ENCODE peak calls at places on chromosomes 12 and 14, in six cellular contexts. F, J, Y, K, Z and B are unnamed samples.

GRCh38 chr14:44897041-44897843 is 64.5 kb downstream of the KLHL28 start:
- DNase-seq in Z (peak; percentile 99), J (peak; percentile 99), Y (peak; percentile 99), K (peak; percentile 98), F (peak; percentile 99), B (peak; percentile 98)

GRCh38 chr14:101889898-101890297 is 74.5 kb upstream of the DYNC1H1 start:
- DNase-seq in Z (no peak), Y (no peak), F (no peak), K (no peak), J (no peak), B (no peak)

GRCh38 chr12:108306014-108306501 is 33.1 kb downstream of the CMKLR1 start:
- DNase-seq in Z (no peak), K (peak; percentile 28), J (no peak), F (peak; percentile 53), Y (no peak), B (no peak)

GRCh38 chr14:104384776-104385071 is 194.8 kb upstream of the C14orf180 start:
- DNase-seq in J (peak; percentile 11), K (no peak), Z (no peak), Y (no peak), F (no peak), B (no peak)

GRCh38 chr12:116691205-116691604 is 46.7 kb downstream of the SPRING1 start:
- DNase-seq in Y (no peak), Z (no peak), J (no peak), F (no peak), K (no peak), B (no peak)

GRCh38 chr12:6285063-6285477 is 25.4 kb upstream of the PLEKHG6 start:
- DNase-seq in Y (no peak), F (peak; percentile 38), Z (peak; percentile 67), K (peak; percentile 74), J (no peak), B (peak; percentile 78)

GRCh38 chr12:53380797-53381738 is 1.1 kb downstream of the SP1 start:
- DNase-seq in F (peak; percentile 35), Y (no peak), Z (no peak), J (no peak), K (no peak), B (no peak)

GRCh38 chr12:92859650-92860386 is 69.3 kb downstream of the EEA1 start:
- DNase-seq in K (no peak), F (no peak), Z (no peak), J (no peak), Y (no peak), B (no peak)

GRCh38 chr12:12079291-12079690 is 8.6 kb downstream of the BCL2L14 start:
- DNase-seq in J (no peak), Y (no peak), F (peak; percentile 51), Z (no peak), K (no peak), B (no peak)

GRCh38 chr12:45350861-45351260 is 135.0 kb downstream of the ANO6 start:
- DNase-seq in F (no peak), Y (no peak), K (no peak), Z (no peak), J (no peak), B (no peak)

DNA sequence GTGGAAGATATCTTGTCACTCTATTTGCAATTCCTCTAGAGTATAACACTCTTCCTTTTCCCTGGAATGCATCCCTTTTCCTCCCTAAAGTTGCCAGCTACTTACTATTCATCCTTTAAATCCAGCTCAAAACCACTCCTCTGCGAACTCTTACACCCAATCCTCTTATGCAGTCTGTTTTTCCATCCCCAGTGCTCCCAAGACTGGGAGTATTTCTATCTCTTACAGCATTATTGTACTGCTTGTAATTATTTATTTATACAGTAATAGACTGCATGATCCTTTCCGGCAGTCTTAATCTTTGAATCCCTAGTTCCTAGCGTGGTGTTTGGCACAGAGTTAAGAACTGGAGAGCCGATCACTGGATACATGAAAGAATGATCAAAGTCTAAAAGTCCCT is 2.9 kb upstream of the SRGAP1 start:
- DNase-seq in Z (no peak), F (no peak), J (no peak), K (no peak), Y (no peak), B (no peak)
- H3K27ac ChIP-seq in Z (no peak overlapping the region), F (no peak overlapping the region), J (no peak overlapping the region), K (no peak overlapping the region), Y (no peak overlapping the region), B (no peak overlapping the region)

DNA sequence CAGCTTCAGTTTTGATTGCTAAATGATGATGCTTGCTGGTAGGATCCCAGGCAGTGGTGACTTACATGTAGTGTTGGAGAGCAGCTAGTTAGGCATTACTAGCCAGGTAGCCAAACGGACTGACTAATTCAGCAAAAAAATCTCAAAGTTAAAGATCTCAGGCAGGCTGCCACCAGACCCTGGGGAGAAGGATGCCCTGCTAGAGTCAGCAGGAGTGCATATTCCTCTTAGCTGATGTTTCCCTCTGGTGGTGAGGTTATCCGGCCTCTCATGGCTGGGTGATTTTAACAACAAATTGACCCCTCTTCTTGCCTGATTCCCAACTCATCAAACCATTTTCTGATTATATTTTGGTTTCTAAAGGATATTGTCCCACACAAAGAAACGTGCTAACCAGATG is 2.8 kb downstream of the EFS start:
- DNase-seq in K (no peak), Y (no peak), F (no peak), Z (no peak), J (no peak), B (no peak)
- TF ChIP-seq CTCF in K (no peak), Y (peak; percentile 15), F (peak; percentile 51), Z (no peak), J (no peak), B (no peak)

GRCh38 chr14:61478971-61479473 is 157.6 kb downstream of the PRKCH start:
- DNase-seq in Z (peak; percentile 27), K (no peak), Y (no peak), F (no peak), J (no peak), B (no peak)
- H3K27ac ChIP-seq in Z (peak overlapping the region; percentile 84), K (peak overlapping the region; percentile 82), Y (peak overlapping the region; percentile 90), F (no peak overlapping the region), J (peak overlapping the region; percentile 88), B (peak overlapping the region; percentile 72)

DNA sequence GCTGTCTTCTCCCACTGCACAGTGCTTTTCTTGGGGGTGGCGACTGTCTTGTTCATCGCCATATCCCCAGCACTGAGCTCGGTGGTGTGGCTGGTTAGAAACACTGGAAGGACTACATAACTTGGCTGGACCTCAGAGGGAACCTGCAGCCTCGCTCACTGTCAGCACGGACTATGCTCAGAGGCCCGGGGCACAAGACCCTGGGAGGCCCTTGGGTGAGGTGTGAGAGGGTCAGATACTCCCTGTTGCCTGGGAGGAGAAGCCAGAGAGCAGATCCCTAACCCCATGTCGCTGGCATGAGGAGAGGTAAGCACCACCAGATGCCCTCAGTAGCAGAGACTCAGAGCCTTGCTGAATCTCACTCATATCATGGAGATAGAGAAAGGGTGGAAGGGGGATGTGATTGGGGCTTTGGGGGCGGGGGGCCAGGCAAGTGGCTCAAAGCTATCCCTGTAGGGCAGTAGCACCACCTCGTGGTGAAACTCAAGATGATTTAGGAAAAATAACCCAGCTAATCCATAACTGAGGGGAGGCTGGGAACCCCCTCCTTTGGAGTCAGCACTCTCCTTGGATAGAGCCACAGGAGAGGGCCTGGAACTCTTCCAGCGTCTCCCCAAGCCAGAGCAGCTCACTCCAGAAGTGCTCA is 18.7 kb upstream of the HDAC7 start:
- DNase-seq in Y (no peak), J (no peak), F (peak; percentile 18), K (no peak), Z (peak; percentile 39), B (peak; percentile 44)
- TF ChIP-seq CTCF in Y (peak; percentile 75), J (peak; percentile 80), F (peak; percentile 64), K (peak; percentile 77), Z (peak; percentile 37), B (peak; percentile 43)

GRCh38 chr12:58757422-58757821 is 162.9 kb downstream of the LRIG3 start:
- DNase-seq in K (no peak), J (no peak), F (peak; percentile 95), Z (no peak), Y (no peak), B (no peak)
- H3K27ac ChIP-seq in K (no peak overlapping the region), J (no peak overlapping the region), F (peak overlapping the region; percentile 91), Z (no peak overlapping the region), Y (no peak overlapping the region), B (no peak overlapping the region)

DNA sequence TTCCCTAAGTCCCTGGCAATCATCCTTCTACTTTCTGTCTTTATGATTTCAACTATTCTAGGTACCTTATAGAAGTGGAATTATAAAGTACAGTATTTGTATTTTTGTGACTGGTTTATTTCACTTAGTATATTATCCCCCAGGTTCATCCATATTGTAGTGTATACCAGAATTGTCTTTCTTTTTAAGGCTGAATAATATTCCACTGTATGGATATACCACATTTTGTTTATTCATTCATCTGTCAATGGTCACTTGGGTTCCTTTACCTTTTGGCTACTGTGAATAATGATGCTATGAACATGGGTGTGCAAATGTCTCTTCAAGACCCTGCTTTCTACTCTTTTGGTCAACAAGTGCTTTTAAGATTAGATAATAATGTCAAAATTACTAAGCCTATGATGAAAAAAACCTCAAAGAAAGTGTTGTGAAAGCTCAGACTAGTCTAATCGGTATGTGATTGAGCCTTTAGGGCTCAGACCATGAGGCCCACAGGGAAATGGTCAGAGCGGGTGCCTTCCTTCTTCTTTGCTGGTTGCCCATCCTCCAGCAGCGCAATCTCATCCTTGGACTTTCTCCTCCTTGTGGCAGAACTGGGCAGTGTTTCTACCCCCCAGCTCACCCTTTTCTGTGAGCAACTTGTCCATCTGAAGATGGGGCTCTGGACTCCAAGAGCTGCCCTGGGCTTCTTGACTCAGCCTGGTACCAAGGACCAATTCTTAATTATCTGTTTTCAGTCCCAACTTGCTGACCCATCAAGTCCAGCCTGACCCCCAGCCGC is 105.4 kb downstream of the TTC8 start:
- DNase-seq in K (no peak), Y (no peak), J (no peak), F (no peak), Z (no peak), B (no peak)
- TF ChIP-seq CTCF in K (no peak), Y (no peak), J (no peak), F (peak; percentile 49), Z (no peak), B (no peak)

DNA sequence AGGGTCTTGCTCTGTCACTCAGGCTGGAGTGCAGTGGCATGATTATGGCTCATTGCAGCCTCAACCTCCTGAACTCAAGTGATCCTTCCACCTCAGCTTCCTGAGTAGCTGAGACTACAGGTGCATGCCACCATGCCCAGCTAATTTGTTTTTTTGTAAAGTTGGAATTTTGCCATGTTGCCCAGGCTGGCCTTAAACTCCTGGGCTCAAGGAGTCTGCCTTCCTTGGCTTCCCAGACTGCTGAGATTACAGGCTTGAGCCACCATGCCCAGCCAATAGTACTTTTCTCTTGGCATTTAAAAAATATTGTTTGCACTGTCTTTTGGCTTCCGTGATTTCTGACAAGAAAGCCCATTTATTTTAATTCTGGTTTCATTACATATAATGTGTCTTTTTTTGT is 61.3 kb downstream of the DIP2B start:
- DNase-seq in J (no peak), Z (peak; percentile 47), K (no peak), F (no peak), Y (no peak), B (no peak)
- H3K27ac ChIP-seq in J (no peak overlapping the region), Z (no peak overlapping the region), K (no peak overlapping the region), F (no peak overlapping the region), Y (no peak overlapping the region), B (no peak overlapping the region)